ENCODE peak calls at places on chromosome 15, in eight cellular contexts. J is heart right ventricle; S is tibial artery; V is left colon; C is T-cell; G is stimulated activated CD4-positive, alpha-beta T cell treated with anti-CD3 and anti-CD28 coated beads, Interleukin-1b, Interleukin-23, amount 100 ng/mL, for 24 hours; W is germinal center; D is GDM1. B is an unnamed sample.

GRCh38 chr15:74176262-74177208 is 3.0 kb downstream of the ISLR start:
- DNase-seq in J (no peak), G (no peak), C (no peak), D (no peak), W (no peak), S (peak), V (peak), B (no peak)

GRCh38 chr15:54288049-54288448 is 309.8 kb downstream of the UNC13C start:
- DNase-seq in D (no peak), J (no peak), C (no peak), S (no peak), W (no peak), V (no peak), G (no peak), B (no peak)

GRCh38 chr15:68637755-68638405 is 59.1 kb downstream of the CORO2B start:
- DNase-seq in J (peak), V (no peak), C (no peak), S (peak), D (no peak), G (no peak), W (no peak), B (no peak)

GRCh38 chr15:51094606-51095569 is at the start of gene TNFAIP8L3:
- DNase-seq in V (no peak), G (no peak), W (peak), S (peak), C (no peak), J (no peak), D (no peak), B (peak)

GRCh38 chr15:51104512-51104911 is 9.8 kb upstream of the TNFAIP8L3 start:
- DNase-seq in V (peak), J (peak), G (no peak), W (no peak), S (peak), D (no peak), C (no peak), B (no peak)

GRCh38 chr15:25887870-25888269 is 24.7 kb upstream of the ATP10A start:
- DNase-seq in G (no peak), S (no peak), V (no peak), J (no peak), C (no peak), D (no peak), W (no peak), B (no peak)

GRCh38 chr15:65264877-65265430 is 21.7 kb downstream of the PARP16 start:
- DNase-seq in W (no peak), G (no peak), V (no peak), C (no peak), S (no peak), D (no peak), J (no peak), B (no peak)

GRCh38 chr15:25504307-25504706 is 65.5 kb upstream of the UBE3A start:
- DNase-seq in G (no peak), J (no peak), D (peak), C (no peak), S (no peak), W (no peak), V (no peak), B (no peak)

GRCh38 chr15:35397027-35397426 is 148.9 kb downstream of the DPH6 start:
- DNase-seq in G (no peak), D (no peak), C (no peak), W (no peak), J (no peak), S (no peak), V (no peak), B (no peak)

GRCh38 chr15:29242466-29243242 is 27.0 kb downstream of the NSMCE3 start:
- DNase-seq in S (no peak), W (no peak), G (no peak), V (no peak), C (no peak), J (no peak), D (no peak), B (no peak)

GRCh38 chr15:39154776-39155175 is 426.1 kb upstream of the THBS1 start:
- DNase-seq in G (no peak), V (no peak), D (no peak), C (no peak), W (no peak), J (no peak), S (no peak), B (no peak)